ENCODE peak calls at places on chromosomes 2 and 18, in eight cellular contexts. One of them, this sample, is unnamed.

GRCh38 chr2:66364495-66364992 is 70.4 kb upstream of the MEIS1 start:
- DNase-seq in right cardiac atrium: peak; percentile 12
- DNase-seq in foreskin fibroblast: peak; percentile 75
- DNase-seq in endodermal cell: no peak
- DNase-seq in CD4-positive, CD25-positive, alpha-beta regulatory T cell: no peak
- DNase-seq in lower lobe of right lung: no peak
- DNase-seq in brain microvascular endothelial cell: peak; percentile 25
- DNase-seq in WERI-Rb-1: no peak
- DNase-seq in this sample: no peak

GRCh38 chr2:236682651-236683422 is 113.2 kb downstream of the ACKR3 start:
- DNase-seq in right cardiac atrium: no peak
- DNase-seq in foreskin fibroblast: no peak
- DNase-seq in endodermal cell: no peak
- DNase-seq in CD4-positive, CD25-positive, alpha-beta regulatory T cell: no peak
- DNase-seq in lower lobe of right lung: no peak
- DNase-seq in brain microvascular endothelial cell: no peak
- DNase-seq in WERI-Rb-1: no peak
- DNase-seq in this sample: no peak

GRCh38 chr18:37438417-37439180 is 127.0 kb downstream of the CELF4 start:
- DNase-seq in right cardiac atrium: no peak
- DNase-seq in foreskin fibroblast: no peak
- DNase-seq in endodermal cell: no peak
- DNase-seq in CD4-positive, CD25-positive, alpha-beta regulatory T cell: no peak
- DNase-seq in lower lobe of right lung: no peak
- DNase-seq in brain microvascular endothelial cell: no peak
- DNase-seq in WERI-Rb-1: no peak
- DNase-seq in this sample: no peak

GRCh38 chr2:230184727-230185578 is 34.8 kb downstream of the SP110 start:
- DNase-seq in right cardiac atrium: no peak
- DNase-seq in foreskin fibroblast: no peak
- DNase-seq in endodermal cell: no peak
- DNase-seq in CD4-positive, CD25-positive, alpha-beta regulatory T cell: no peak
- DNase-seq in lower lobe of right lung: no peak
- DNase-seq in brain microvascular endothelial cell: peak; percentile 36
- DNase-seq in WERI-Rb-1: no peak
- DNase-seq in this sample: no peak

GRCh38 chr2:67561411-67561965 is 164.4 kb downstream of the ETAA1 start:
- DNase-seq in right cardiac atrium: peak; percentile 84
- DNase-seq in foreskin fibroblast: peak; percentile 72
- DNase-seq in endodermal cell: no peak
- DNase-seq in CD4-positive, CD25-positive, alpha-beta regulatory T cell: no peak
- DNase-seq in lower lobe of right lung: no peak
- DNase-seq in brain microvascular endothelial cell: peak; percentile 74
- DNase-seq in WERI-Rb-1: no peak
- DNase-seq in this sample: no peak

GRCh38 chr18:6666286-6666685 is 63.2 kb upstream of the ARHGAP28 start:
- DNase-seq in right cardiac atrium: no peak
- DNase-seq in foreskin fibroblast: peak; percentile 42
- DNase-seq in endodermal cell: no peak
- DNase-seq in CD4-positive, CD25-positive, alpha-beta regulatory T cell: no peak
- DNase-seq in lower lobe of right lung: no peak
- DNase-seq in brain microvascular endothelial cell: no peak
- DNase-seq in WERI-Rb-1: no peak
- DNase-seq in this sample: no peak

GRCh38 chr18:7624697-7625096 is 57.6 kb downstream of the PTPRM start:
- DNase-seq in right cardiac atrium: no peak
- DNase-seq in foreskin fibroblast: no peak
- DNase-seq in endodermal cell: no peak
- DNase-seq in CD4-positive, CD25-positive, alpha-beta regulatory T cell: no peak
- DNase-seq in lower lobe of right lung: no peak
- DNase-seq in brain microvascular endothelial cell: no peak
- DNase-seq in WERI-Rb-1: no peak
- DNase-seq in this sample: no peak

GRCh38 chr2:233331536-233331935 is 22.8 kb upstream of the DGKD start:
- DNase-seq in right cardiac atrium: peak; percentile 43
- DNase-seq in foreskin fibroblast: no peak
- DNase-seq in endodermal cell: no peak
- DNase-seq in CD4-positive, CD25-positive, alpha-beta regulatory T cell: peak; percentile 96
- DNase-seq in lower lobe of right lung: peak; percentile 80
- DNase-seq in brain microvascular endothelial cell: no peak
- DNase-seq in WERI-Rb-1: no peak
- DNase-seq in this sample: peak; percentile 90

GRCh38 chr2:68784849-68785248 is 50.2 kb downstream of the ARHGAP25 start:
- DNase-seq in right cardiac atrium: no peak
- DNase-seq in foreskin fibroblast: no peak
- DNase-seq in endodermal cell: no peak
- DNase-seq in CD4-positive, CD25-positive, alpha-beta regulatory T cell: no peak
- DNase-seq in lower lobe of right lung: no peak
- DNase-seq in brain microvascular endothelial cell: no peak
- DNase-seq in WERI-Rb-1: no peak
- DNase-seq in this sample: no peak

GRCh38 chr2:27071990-27072830 is 756 bp upstream of the OST4 start:
- DNase-seq in right cardiac atrium: peak; percentile 73
- DNase-seq in foreskin fibroblast: peak; percentile 59
- DNase-seq in endodermal cell: peak; percentile 81
- DNase-seq in CD4-positive, CD25-positive, alpha-beta regulatory T cell: no peak
- DNase-seq in lower lobe of right lung: no peak
- DNase-seq in brain microvascular endothelial cell: no peak
- DNase-seq in WERI-Rb-1: peak; percentile 53
- DNase-seq in this sample: no peak

GRCh38 chr2:138395565-138396306 is 105.8 kb upstream of the SPOPL start:
- DNase-seq in right cardiac atrium: peak; percentile 57
- DNase-seq in foreskin fibroblast: peak; percentile 91
- DNase-seq in endodermal cell: no peak
- DNase-seq in CD4-positive, CD25-positive, alpha-beta regulatory T cell: no peak
- DNase-seq in lower lobe of right lung: no peak
- DNase-seq in brain microvascular endothelial cell: peak; percentile 40
- DNase-seq in WERI-Rb-1: no peak
- DNase-seq in this sample: no peak

GRCh38 chr2:29629495-29629894 is 291.9 kb downstream of the ALK start:
- DNase-seq in right cardiac atrium: no peak
- DNase-seq in foreskin fibroblast: peak; percentile 14
- DNase-seq in endodermal cell: no peak
- DNase-seq in CD4-positive, CD25-positive, alpha-beta regulatory T cell: no peak
- DNase-seq in lower lobe of right lung: no peak
- DNase-seq in brain microvascular endothelial cell: no peak
- DNase-seq in WERI-Rb-1: peak; percentile 30
- DNase-seq in this sample: no peak

GRCh38 chr2:30871440-30871839 is 64.2 kb upstream of the CAPN13 start:
- DNase-seq in right cardiac atrium: no peak
- DNase-seq in foreskin fibroblast: no peak
- DNase-seq in endodermal cell: no peak
- DNase-seq in CD4-positive, CD25-positive, alpha-beta regulatory T cell: no peak
- DNase-seq in lower lobe of right lung: no peak
- DNase-seq in brain microvascular endothelial cell: no peak
- DNase-seq in WERI-Rb-1: no peak
- DNase-seq in this sample: no peak

GRCh38 chr2:184596819-184597411 is 1.4 kb upstream of the ZNF804A start:
- DNase-seq in right cardiac atrium: no peak
- DNase-seq in foreskin fibroblast: peak; percentile 69
- DNase-seq in endodermal cell: no peak
- DNase-seq in CD4-positive, CD25-positive, alpha-beta regulatory T cell: no peak
- DNase-seq in lower lobe of right lung: no peak
- DNase-seq in brain microvascular endothelial cell: peak; percentile 38
- DNase-seq in WERI-Rb-1: no peak
- DNase-seq in this sample: no peak
- H3K4me3 ChIP-seq in right cardiac atrium: peak overlapping the region; percentile 57
- H3K4me3 ChIP-seq in foreskin fibroblast: peak overlapping the region; percentile 66
- H3K4me3 ChIP-seq in endodermal cell: peak overlapping the region; percentile 79
- H3K4me3 ChIP-seq in CD4-positive, CD25-positive, alpha-beta regulatory T cell: no peak overlapping the region
- H3K4me3 ChIP-seq in lower lobe of right lung: peak overlapping the region; percentile 63
- H3K4me3 ChIP-seq in brain microvascular endothelial cell: peak overlapping the region; percentile 71
- H3K4me3 ChIP-seq in WERI-Rb-1: peak overlapping the region; percentile 70
- H3K4me3 ChIP-seq in this sample: no peak overlapping the region

DNA sequence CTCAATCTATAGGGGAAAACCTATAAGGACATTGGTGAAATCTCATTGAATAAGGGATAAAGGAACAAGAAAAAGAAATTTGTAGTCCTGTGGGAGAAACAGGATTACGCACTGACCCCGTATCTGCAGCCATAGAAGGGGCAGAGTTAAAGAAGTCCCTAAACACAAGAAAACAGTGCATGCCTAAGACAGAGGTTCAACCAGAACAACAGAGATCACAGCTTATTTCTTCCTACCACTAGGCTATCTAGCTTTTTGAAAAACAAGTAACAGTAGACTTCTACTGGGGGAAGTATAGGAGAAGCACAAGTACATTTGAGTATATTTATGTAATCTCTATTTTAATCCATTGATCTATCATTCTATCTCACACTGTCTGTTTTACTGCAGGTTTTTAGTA is 485.2 kb upstream of the REG3G start:
- DNase-seq in right cardiac atrium: no peak
- DNase-seq in foreskin fibroblast: no peak
- DNase-seq in endodermal cell: no peak
- DNase-seq in CD4-positive, CD25-positive, alpha-beta regulatory T cell: no peak
- DNase-seq in lower lobe of right lung: no peak
- DNase-seq in brain microvascular endothelial cell: no peak
- DNase-seq in WERI-Rb-1: no peak
- DNase-seq in this sample: no peak
- H3K4me3 ChIP-seq in right cardiac atrium: no peak overlapping the region
- H3K4me3 ChIP-seq in foreskin fibroblast: no peak overlapping the region
- H3K4me3 ChIP-seq in endodermal cell: no peak overlapping the region
- H3K4me3 ChIP-seq in CD4-positive, CD25-positive, alpha-beta regulatory T cell: no peak overlapping the region
- H3K4me3 ChIP-seq in lower lobe of right lung: no peak overlapping the region
- H3K4me3 ChIP-seq in brain microvascular endothelial cell: no peak overlapping the region
- H3K4me3 ChIP-seq in WERI-Rb-1: no peak overlapping the region
- H3K4me3 ChIP-seq in this sample: no peak overlapping the region

GRCh38 chr2:55011741-55012574 is 38.3 kb downstream of the RTN4 start:
- DNase-seq in right cardiac atrium: no peak
- DNase-seq in foreskin fibroblast: no peak
- DNase-seq in endodermal cell: no peak
- DNase-seq in CD4-positive, CD25-positive, alpha-beta regulatory T cell: no peak
- DNase-seq in lower lobe of right lung: no peak
- DNase-seq in brain microvascular endothelial cell: no peak
- DNase-seq in WERI-Rb-1: no peak
- DNase-seq in this sample: no peak
- H3K4me3 ChIP-seq in right cardiac atrium: no peak overlapping the region
- H3K4me3 ChIP-seq in foreskin fibroblast: peak overlapping the region; percentile 6
- H3K4me3 ChIP-seq in endodermal cell: no peak overlapping the region
- H3K4me3 ChIP-seq in CD4-positive, CD25-positive, alpha-beta regulatory T cell: peak overlapping the region; percentile 38
- H3K4me3 ChIP-seq in lower lobe of right lung: peak overlapping the region; percentile 6
- H3K4me3 ChIP-seq in brain microvascular endothelial cell: no peak overlapping the region
- H3K4me3 ChIP-seq in WERI-Rb-1: no peak overlapping the region
- H3K4me3 ChIP-seq in this sample: no peak overlapping the region

GRCh38 chr2:85921659-85922058 is 32.9 kb upstream of the ST3GAL5 start:
- DNase-seq in right cardiac atrium: no peak
- DNase-seq in foreskin fibroblast: no peak
- DNase-seq in endodermal cell: peak; percentile 58
- DNase-seq in CD4-positive, CD25-positive, alpha-beta regulatory T cell: no peak
- DNase-seq in lower lobe of right lung: no peak
- DNase-seq in brain microvascular endothelial cell: no peak
- DNase-seq in WERI-Rb-1: no peak
- DNase-seq in this sample: no peak
- H3K4me3 ChIP-seq in right cardiac atrium: no peak overlapping the region
- H3K4me3 ChIP-seq in foreskin fibroblast: no peak overlapping the region
- H3K4me3 ChIP-seq in endodermal cell: peak overlapping the region; percentile 71
- H3K4me3 ChIP-seq in CD4-positive, CD25-positive, alpha-beta regulatory T cell: no peak overlapping the region
- H3K4me3 ChIP-seq in lower lobe of right lung: no peak overlapping the region
- H3K4me3 ChIP-seq in brain microvascular endothelial cell: no peak overlapping the region
- H3K4me3 ChIP-seq in WERI-Rb-1: no peak overlapping the region
- H3K4me3 ChIP-seq in this sample: no peak overlapping the region

GRCh38 chr2:207334631-207335371 is 169.1 kb upstream of the KLF7 start:
- DNase-seq in right cardiac atrium: peak; percentile 75
- DNase-seq in foreskin fibroblast: peak; percentile 96
- DNase-seq in endodermal cell: peak; percentile 88
- DNase-seq in CD4-positive, CD25-positive, alpha-beta regulatory T cell: peak; percentile 20
- DNase-seq in lower lobe of right lung: peak; percentile 56
- DNase-seq in brain microvascular endothelial cell: peak; percentile 99
- DNase-seq in WERI-Rb-1: no peak
- DNase-seq in this sample: peak; percentile 50
- H3K4me3 ChIP-seq in right cardiac atrium: peak overlapping the region; percentile 26
- H3K4me3 ChIP-seq in foreskin fibroblast: peak overlapping the region; percentile 48
- H3K4me3 ChIP-seq in endodermal cell: peak overlapping the region; percentile 41
- H3K4me3 ChIP-seq in CD4-positive, CD25-positive, alpha-beta regulatory T cell: peak overlapping the region; percentile 28
- H3K4me3 ChIP-seq in lower lobe of right lung: peak overlapping the region; percentile 36
- H3K4me3 ChIP-seq in brain microvascular endothelial cell: peak overlapping the region; percentile 39
- H3K4me3 ChIP-seq in WERI-Rb-1: no peak overlapping the region
- H3K4me3 ChIP-seq in this sample: peak overlapping the region; percentile 45

GRCh38 chr2:47379384-47379783 is 23.6 kb upstream of the MSH2 start:
- DNase-seq in right cardiac atrium: no peak
- DNase-seq in foreskin fibroblast: no peak
- DNase-seq in endodermal cell: no peak
- DNase-seq in CD4-positive, CD25-positive, alpha-beta regulatory T cell: no peak
- DNase-seq in lower lobe of right lung: no peak
- DNase-seq in brain microvascular endothelial cell: no peak
- DNase-seq in WERI-Rb-1: no peak
- DNase-seq in this sample: no peak

DNA sequence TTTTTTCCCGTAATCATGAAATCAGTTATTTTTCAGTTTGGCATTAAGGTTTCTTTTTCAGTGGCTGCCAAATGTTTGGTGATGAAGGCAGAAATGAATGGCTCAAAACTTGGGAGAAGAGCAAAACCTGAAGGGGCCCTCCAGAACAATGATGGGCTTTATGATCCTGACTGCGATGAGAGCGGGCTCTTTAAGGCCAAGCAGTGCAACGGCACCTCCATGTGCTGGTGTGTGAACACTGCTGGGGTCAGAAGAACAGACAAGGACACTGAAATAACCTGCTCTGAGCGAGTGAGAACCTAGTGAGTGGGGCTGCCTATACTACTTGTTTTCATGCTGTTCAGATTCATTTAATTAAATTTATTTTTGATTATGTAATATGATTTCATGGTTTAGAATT is 29.2 kb upstream of the MSH2 start:
- DNase-seq in right cardiac atrium: no peak
- DNase-seq in foreskin fibroblast: no peak
- DNase-seq in endodermal cell: peak; percentile 66
- DNase-seq in CD4-positive, CD25-positive, alpha-beta regulatory T cell: no peak
- DNase-seq in lower lobe of right lung: no peak
- DNase-seq in brain microvascular endothelial cell: no peak
- DNase-seq in WERI-Rb-1: peak; percentile 52
- DNase-seq in this sample: no peak
- H3K4me3 ChIP-seq in right cardiac atrium: no peak overlapping the region
- H3K4me3 ChIP-seq in foreskin fibroblast: no peak overlapping the region
- H3K4me3 ChIP-seq in endodermal cell: peak overlapping the region; percentile 14
- H3K4me3 ChIP-seq in CD4-positive, CD25-positive, alpha-beta regulatory T cell: no peak overlapping the region
- H3K4me3 ChIP-seq in lower lobe of right lung: no peak overlapping the region
- H3K4me3 ChIP-seq in brain microvascular endothelial cell: no peak overlapping the region
- H3K4me3 ChIP-seq in WERI-Rb-1: no peak overlapping the region
- H3K4me3 ChIP-seq in this sample: no peak overlapping the region

DNA sequence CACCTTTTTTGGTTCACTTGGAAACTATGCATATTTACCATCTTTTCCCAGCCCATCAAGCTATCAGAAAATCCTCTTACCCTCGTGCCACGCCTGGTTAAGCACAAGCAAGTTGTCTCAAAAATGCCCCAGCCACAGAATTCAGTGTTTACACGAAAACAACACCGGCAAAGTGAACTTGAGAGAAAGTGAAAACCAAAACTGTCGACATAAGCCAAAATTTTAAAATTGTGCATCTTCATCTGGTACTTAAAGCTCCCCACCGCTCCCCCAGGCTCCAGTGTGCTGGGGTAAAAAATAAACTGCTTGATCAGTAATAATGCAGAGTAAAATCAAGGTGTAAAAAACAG is 166.0 kb downstream of the HDAC4 start:
- DNase-seq in right cardiac atrium: no peak
- DNase-seq in foreskin fibroblast: no peak
- DNase-seq in endodermal cell: no peak
- DNase-seq in CD4-positive, CD25-positive, alpha-beta regulatory T cell: no peak
- DNase-seq in lower lobe of right lung: no peak
- DNase-seq in brain microvascular endothelial cell: no peak
- DNase-seq in WERI-Rb-1: no peak
- DNase-seq in this sample: no peak
- H3K4me3 ChIP-seq in right cardiac atrium: no peak overlapping the region
- H3K4me3 ChIP-seq in foreskin fibroblast: no peak overlapping the region
- H3K4me3 ChIP-seq in endodermal cell: no peak overlapping the region
- H3K4me3 ChIP-seq in CD4-positive, CD25-positive, alpha-beta regulatory T cell: no peak overlapping the region
- H3K4me3 ChIP-seq in lower lobe of right lung: no peak overlapping the region
- H3K4me3 ChIP-seq in brain microvascular endothelial cell: no peak overlapping the region
- H3K4me3 ChIP-seq in WERI-Rb-1: no peak overlapping the region
- H3K4me3 ChIP-seq in this sample: no peak overlapping the region

GRCh38 chr2:62205554-62205953 is 9.6 kb downstream of the B3GNT2 start:
- DNase-seq in right cardiac atrium: no peak
- DNase-seq in foreskin fibroblast: no peak
- DNase-seq in endodermal cell: peak; percentile 49
- DNase-seq in CD4-positive, CD25-positive, alpha-beta regulatory T cell: no peak
- DNase-seq in lower lobe of right lung: no peak
- DNase-seq in brain microvascular endothelial cell: no peak
- DNase-seq in WERI-Rb-1: no peak
- DNase-seq in this sample: no peak
- H3K4me3 ChIP-seq in right cardiac atrium: no peak overlapping the region
- H3K4me3 ChIP-seq in foreskin fibroblast: no peak overlapping the region
- H3K4me3 ChIP-seq in endodermal cell: no peak overlapping the region
- H3K4me3 ChIP-seq in CD4-positive, CD25-positive, alpha-beta regulatory T cell: no peak overlapping the region
- H3K4me3 ChIP-seq in lower lobe of right lung: no peak overlapping the region
- H3K4me3 ChIP-seq in brain microvascular endothelial cell: no peak overlapping the region
- H3K4me3 ChIP-seq in WERI-Rb-1: no peak overlapping the region
- H3K4me3 ChIP-seq in this sample: no peak overlapping the region